ENCODE peak calls at places on chromosomes 5 and 9, in five cellular contexts. One of them, this sample, is unnamed.

GRCh38 chr5:110969502-110969901 is 102.0 kb upstream of the TSLP start:
- DNase-seq in tibial artery: no peak
- DNase-seq in cardiac muscle cell: no peak
- DNase-seq in cardiac fibroblast: no peak
- DNase-seq in prostate gland: no peak
- DNase-seq in this sample: peak; percentile 9

GRCh38 chr5:31383734-31384133 is 148.2 kb downstream of the DROSHA start:
- DNase-seq in tibial artery: no peak
- DNase-seq in cardiac muscle cell: peak; percentile 56
- DNase-seq in cardiac fibroblast: peak; percentile 54
- DNase-seq in prostate gland: no peak
- DNase-seq in this sample: no peak

GRCh38 chr9:75106856-75107255 is 18.5 kb downstream of the OSTF1 start:
- DNase-seq in tibial artery: no peak
- DNase-seq in cardiac muscle cell: peak; percentile 83
- DNase-seq in cardiac fibroblast: peak; percentile 84
- DNase-seq in prostate gland: no peak
- DNase-seq in this sample: no peak

GRCh38 chr9:70006299-70006698 is 37.3 kb upstream of the MAMDC2 start:
- DNase-seq in tibial artery: no peak
- DNase-seq in cardiac muscle cell: no peak
- DNase-seq in cardiac fibroblast: no peak
- DNase-seq in prostate gland: no peak
- DNase-seq in this sample: no peak

GRCh38 chr5:74063821-74064598 is 438.0 kb downstream of the ARHGEF28 start:
- DNase-seq in tibial artery: no peak
- DNase-seq in cardiac muscle cell: peak; percentile 83
- DNase-seq in cardiac fibroblast: peak; percentile 59
- DNase-seq in prostate gland: no peak
- DNase-seq in this sample: peak; percentile 68

GRCh38 chr9:121975801-121976277 is 117.3 kb downstream of the TTLL11 start:
- DNase-seq in tibial artery: no peak
- DNase-seq in cardiac muscle cell: no peak
- DNase-seq in cardiac fibroblast: no peak
- DNase-seq in prostate gland: no peak
- DNase-seq in this sample: peak; percentile 80

GRCh38 chr5:60538955-60539866 is 160.8 kb downstream of the DEPDC1B start:
- DNase-seq in tibial artery: no peak
- DNase-seq in cardiac muscle cell: peak; percentile 43
- DNase-seq in cardiac fibroblast: peak; percentile 52
- DNase-seq in prostate gland: no peak
- DNase-seq in this sample: no peak

GRCh38 chr9:114274217-114274616 is 48.7 kb upstream of the ORM1 start:
- DNase-seq in tibial artery: no peak
- DNase-seq in cardiac muscle cell: no peak
- DNase-seq in cardiac fibroblast: no peak
- DNase-seq in prostate gland: no peak
- DNase-seq in this sample: no peak

GRCh38 chr5:154298060-154298459 is 107.5 kb downstream of the GALNT10 start:
- DNase-seq in tibial artery: no peak
- DNase-seq in cardiac muscle cell: no peak
- DNase-seq in cardiac fibroblast: no peak
- DNase-seq in prostate gland: no peak
- DNase-seq in this sample: no peak

GRCh38 chr5:16819522-16820167 is 116.4 kb downstream of the MYO10 start:
- DNase-seq in tibial artery: no peak
- DNase-seq in cardiac muscle cell: peak; percentile 38
- DNase-seq in cardiac fibroblast: peak; percentile 54
- DNase-seq in prostate gland: no peak
- DNase-seq in this sample: peak; percentile 79

GRCh38 chr5:6899215-6899614 is 186.0 kb downstream of the TENT4A start:
- DNase-seq in tibial artery: no peak
- DNase-seq in cardiac muscle cell: no peak
- DNase-seq in cardiac fibroblast: no peak
- DNase-seq in prostate gland: no peak
- DNase-seq in this sample: no peak

GRCh38 chr9:121926417-121926816 is 166.7 kb downstream of the TTLL11 start:
- DNase-seq in tibial artery: no peak
- DNase-seq in cardiac muscle cell: no peak
- DNase-seq in cardiac fibroblast: no peak
- DNase-seq in prostate gland: peak; percentile 5
- DNase-seq in this sample: no peak

GRCh38 chr5:157180374-157181264 is at the start of gene ITK:
- DNase-seq in tibial artery: no peak
- DNase-seq in cardiac muscle cell: no peak
- DNase-seq in cardiac fibroblast: no peak
- DNase-seq in prostate gland: no peak
- DNase-seq in this sample: no peak

GRCh38 chr9:99973455-99973854 is 67.0 kb downstream of the STX17 start:
- DNase-seq in tibial artery: no peak
- DNase-seq in cardiac muscle cell: no peak
- DNase-seq in cardiac fibroblast: no peak
- DNase-seq in prostate gland: no peak
- DNase-seq in this sample: no peak

GRCh38 chr5:76114192-76114795 is 31.1 kb downstream of the SV2C start:
- DNase-seq in tibial artery: no peak
- DNase-seq in cardiac muscle cell: no peak
- DNase-seq in cardiac fibroblast: no peak
- DNase-seq in prostate gland: peak; percentile 26
- DNase-seq in this sample: no peak

GRCh38 chr5:103305829-103306228 is 47.3 kb downstream of the MACIR start:
- DNase-seq in tibial artery: no peak
- DNase-seq in cardiac muscle cell: peak; percentile 3
- DNase-seq in cardiac fibroblast: peak; percentile 11
- DNase-seq in prostate gland: no peak
- DNase-seq in this sample: no peak

GRCh38 chr9:131056781-131057506 is 39.4 kb upstream of the AIF1L start:
- DNase-seq in tibial artery: no peak
- DNase-seq in cardiac muscle cell: no peak
- DNase-seq in cardiac fibroblast: no peak
- DNase-seq in prostate gland: no peak
- DNase-seq in this sample: no peak

GRCh38 chr9:78595200-78595945 is 298.4 kb downstream of the PSAT1 start:
- DNase-seq in tibial artery: no peak
- DNase-seq in cardiac muscle cell: no peak
- DNase-seq in cardiac fibroblast: no peak
- DNase-seq in prostate gland: no peak
- DNase-seq in this sample: no peak

GRCh38 chr5:143800715-143801114 is 11.2 kb upstream of the HMHB1 start:
- DNase-seq in tibial artery: no peak
- DNase-seq in cardiac muscle cell: no peak
- DNase-seq in cardiac fibroblast: no peak
- DNase-seq in prostate gland: no peak
- DNase-seq in this sample: no peak

GRCh38 chr5:151569132-151570046 is 21.7 kb downstream of the FAT2 start:
- DNase-seq in tibial artery: no peak
- DNase-seq in cardiac muscle cell: peak; percentile 49
- DNase-seq in cardiac fibroblast: peak; percentile 34
- DNase-seq in prostate gland: no peak
- DNase-seq in this sample: peak; percentile 85

GRCh38 chr5:74382864-74383618 is 257.5 kb downstream of the ENC1 start:
- DNase-seq in tibial artery: peak; percentile 74
- DNase-seq in cardiac muscle cell: peak; percentile 89
- DNase-seq in cardiac fibroblast: peak; percentile 81
- DNase-seq in prostate gland: no peak
- DNase-seq in this sample: peak; percentile 82

GRCh38 chr9:130575514-130575913 is 3.9 kb upstream of the FUBP3 start:
- DNase-seq in tibial artery: no peak
- DNase-seq in cardiac muscle cell: no peak
- DNase-seq in cardiac fibroblast: no peak
- DNase-seq in prostate gland: no peak
- DNase-seq in this sample: no peak

GRCh38 chr9:130610862-130611689 is 31.7 kb downstream of the FUBP3 start:
- DNase-seq in tibial artery: no peak
- DNase-seq in cardiac muscle cell: no peak
- DNase-seq in cardiac fibroblast: no peak
- DNase-seq in prostate gland: no peak
- DNase-seq in this sample: no peak

DNA sequence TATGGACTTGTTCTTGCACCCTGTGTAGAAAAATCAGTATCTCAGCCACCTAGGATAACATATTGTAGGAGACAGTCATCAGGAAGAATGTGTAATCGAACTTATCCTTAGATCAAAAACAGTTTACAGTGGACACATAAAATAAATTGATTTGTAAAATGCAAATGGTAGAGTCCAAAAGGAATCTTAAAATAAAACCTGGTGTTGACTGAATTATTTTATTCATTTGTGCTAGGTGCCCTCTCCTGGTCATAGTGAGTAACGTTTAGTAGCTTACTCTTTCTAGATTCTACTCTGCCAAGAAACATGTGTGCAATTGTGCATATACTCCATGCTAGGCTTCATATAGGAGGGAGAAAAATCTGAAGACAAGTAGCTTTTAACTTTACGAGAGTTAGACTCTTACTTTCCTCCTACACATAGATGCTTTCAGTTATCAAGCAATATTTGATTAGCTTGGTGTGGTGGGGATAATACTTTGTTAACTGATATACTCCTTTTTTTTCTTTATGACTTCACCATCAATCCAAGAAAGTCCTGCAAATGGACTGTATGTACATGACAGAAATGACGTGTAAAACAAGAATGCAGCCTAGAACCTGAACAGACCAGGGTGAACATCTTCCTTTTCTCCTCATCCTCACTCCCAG is 23.7 kb upstream of the LOX start:
- DNase-seq in tibial artery: no peak
- DNase-seq in cardiac muscle cell: peak; percentile 79
- DNase-seq in cardiac fibroblast: peak; percentile 80
- DNase-seq in prostate gland: peak; percentile 18
- DNase-seq in this sample: peak; percentile 63
- TF ChIP-seq CTCF in tibial artery: peak; percentile 75
- TF ChIP-seq CTCF in cardiac muscle cell: peak; percentile 71
- TF ChIP-seq CTCF in cardiac fibroblast: peak; percentile 53
- TF ChIP-seq CTCF in prostate gland: peak; percentile 66
- TF ChIP-seq CTCF in this sample: peak; percentile 54

GRCh38 chr5:109455598-109456096 is 45.9 kb upstream of the PJA2 start:
- DNase-seq in tibial artery: peak; percentile 63
- DNase-seq in cardiac muscle cell: peak; percentile 98
- DNase-seq in cardiac fibroblast: peak; percentile 98
- DNase-seq in prostate gland: peak; percentile 87
- DNase-seq in this sample: peak; percentile 100

GRCh38 chr5:109451161-109451560 is 41.4 kb upstream of the PJA2 start:
- DNase-seq in tibial artery: no peak
- DNase-seq in cardiac muscle cell: no peak
- DNase-seq in cardiac fibroblast: no peak
- DNase-seq in prostate gland: no peak
- DNase-seq in this sample: no peak

GRCh38 chr5:109452661-109453060 is 42.9 kb upstream of the PJA2 start:
- DNase-seq in tibial artery: no peak
- DNase-seq in cardiac muscle cell: no peak
- DNase-seq in cardiac fibroblast: no peak
- DNase-seq in prostate gland: no peak
- DNase-seq in this sample: no peak

GRCh38 chr5:109453251-109453650 is 43.5 kb upstream of the PJA2 start:
- DNase-seq in tibial artery: no peak
- DNase-seq in cardiac muscle cell: no peak
- DNase-seq in cardiac fibroblast: no peak
- DNase-seq in prostate gland: no peak
- DNase-seq in this sample: no peak

GRCh38 chr5:109454726-109455505 is 45.1 kb upstream of the PJA2 start:
- DNase-seq in tibial artery: no peak
- DNase-seq in cardiac muscle cell: peak; percentile 39
- DNase-seq in cardiac fibroblast: peak; percentile 52
- DNase-seq in prostate gland: no peak
- DNase-seq in this sample: peak; percentile 55
- H3K4me3 ChIP-seq in tibial artery: peak overlapping the region; percentile 7
- H3K4me3 ChIP-seq in cardiac muscle cell: no peak overlapping the region
- H3K4me3 ChIP-seq in cardiac fibroblast: no peak overlapping the region
- H3K4me3 ChIP-seq in prostate gland: no peak overlapping the region
- H3K4me3 ChIP-seq in this sample: no peak overlapping the region

GRCh38 chr5:1139366-1139765 is 27.5 kb upstream of the SLC12A7 start:
- DNase-seq in tibial artery: no peak
- DNase-seq in cardiac muscle cell: no peak
- DNase-seq in cardiac fibroblast: no peak
- DNase-seq in prostate gland: no peak
- DNase-seq in this sample: no peak

GRCh38 chr5:1140188-1140817 is 28.4 kb upstream of the SLC12A7 start:
- DNase-seq in tibial artery: peak; percentile 62
- DNase-seq in cardiac muscle cell: peak; percentile 68
- DNase-seq in cardiac fibroblast: peak; percentile 55
- DNase-seq in prostate gland: peak; percentile 81
- DNase-seq in this sample: peak; percentile 23

GRCh38 chr5:1139806-1140187 is 27.9 kb upstream of the SLC12A7 start:
- DNase-seq in tibial artery: no peak
- DNase-seq in cardiac muscle cell: no peak
- DNase-seq in cardiac fibroblast: no peak
- DNase-seq in prostate gland: no peak
- DNase-seq in this sample: peak; percentile 7

GRCh38 chr5:1141827-1142226 is 30.0 kb upstream of the SLC12A7 start:
- DNase-seq in tibial artery: no peak
- DNase-seq in cardiac muscle cell: no peak
- DNase-seq in cardiac fibroblast: no peak
- DNase-seq in prostate gland: no peak
- DNase-seq in this sample: no peak

DNA sequence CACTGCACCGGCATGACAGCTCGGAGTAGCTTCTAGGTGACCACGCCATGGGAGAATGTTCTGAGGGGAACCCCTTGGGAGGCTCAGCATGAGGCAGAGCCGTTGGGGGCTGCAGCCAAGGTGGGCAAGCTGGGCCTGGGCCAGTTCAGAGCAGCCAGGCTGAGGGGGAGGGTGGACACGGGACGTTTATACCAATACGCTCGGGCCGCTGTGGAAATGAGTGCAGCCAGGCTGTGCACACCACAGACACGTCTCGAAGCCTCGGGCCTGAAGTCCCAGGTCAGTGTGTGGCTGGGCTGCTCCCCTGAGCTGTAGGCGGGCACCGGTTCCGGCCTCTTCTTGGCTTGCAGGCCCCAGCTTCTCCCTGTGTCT is 28.9 kb upstream of the SLC12A7 start:
- DNase-seq in tibial artery: no peak
- DNase-seq in cardiac muscle cell: no peak
- DNase-seq in cardiac fibroblast: no peak
- DNase-seq in prostate gland: no peak
- DNase-seq in this sample: no peak
- TF ChIP-seq CTCF in tibial artery: no peak
- TF ChIP-seq CTCF in cardiac muscle cell: no peak
- TF ChIP-seq CTCF in cardiac fibroblast: no peak
- TF ChIP-seq CTCF in prostate gland: no peak
- TF ChIP-seq CTCF in this sample: no peak

DNA sequence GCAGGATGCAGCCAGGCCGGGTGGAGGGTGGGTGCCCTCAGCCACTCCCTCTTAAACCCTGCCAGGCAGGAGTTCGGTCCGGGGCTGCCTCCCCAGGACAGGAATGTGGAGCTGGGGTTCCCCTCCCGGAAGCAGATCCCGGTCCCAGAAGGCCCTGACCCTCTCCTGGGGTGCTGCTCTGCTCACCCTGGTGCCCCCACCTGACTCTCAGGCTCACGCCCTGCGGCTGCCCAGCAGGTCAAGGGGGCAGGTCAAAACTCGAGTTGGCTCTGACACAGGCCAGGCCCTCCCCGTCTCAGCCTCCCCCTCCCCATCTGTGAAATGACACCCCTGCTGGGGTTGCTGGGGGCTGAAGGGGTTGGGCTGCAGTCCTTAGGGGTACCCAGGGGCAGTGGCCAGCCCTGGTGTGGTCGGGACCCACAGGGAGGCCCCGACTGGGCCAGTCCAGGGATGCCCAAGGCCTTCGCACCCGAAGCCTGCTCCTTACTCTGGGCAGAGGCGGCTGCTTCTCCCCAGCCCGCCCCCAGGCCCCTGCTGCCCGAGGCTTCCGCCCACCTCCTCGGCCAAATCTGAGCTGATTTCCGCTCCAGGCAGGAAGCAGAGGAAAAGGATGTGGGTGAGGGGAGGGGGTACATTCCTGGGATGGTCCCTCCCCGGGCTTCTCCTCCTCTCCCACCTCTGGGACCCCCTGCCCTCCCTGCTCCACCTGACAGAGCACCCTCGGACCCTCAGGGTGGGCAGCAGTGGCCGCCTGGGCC is 3.9 kb upstream of the NRARP start:
- DNase-seq in tibial artery: no peak
- DNase-seq in cardiac muscle cell: no peak
- DNase-seq in cardiac fibroblast: no peak
- DNase-seq in prostate gland: no peak
- DNase-seq in this sample: no peak
- H3K4me3 ChIP-seq in tibial artery: no peak overlapping the region
- H3K4me3 ChIP-seq in cardiac muscle cell: no peak overlapping the region
- H3K4me3 ChIP-seq in cardiac fibroblast: no peak overlapping the region
- H3K4me3 ChIP-seq in prostate gland: no peak overlapping the region
- H3K4me3 ChIP-seq in this sample: no peak overlapping the region